ENCODE peak calls at places on chromosomes 12 and 14, in nine cellular contexts. F is HCEC 1CT; U is T47D; Q is activated T-cell treated with anti-CD3 and anti-CD28 coated beads, Interleukin-2, amount 50 U/mL, for 72 hours; D is ecto neural progenitor cell; H is tibial artery; C is stimulated activated CD4-positive, alpha-beta T cell treated with anti-CD3 and anti-CD28 coated beads, Interleukin-1b, Interleukin-23, amount 100 ng/mL, for 4 hours; P is PC-9; B is activated CD4-positive, alpha-beta T cell treated with anti-CD3 and anti-CD28 coated beads, Interleukin-2, amount 50 U/mL, for 1 hour. M is an unnamed sample.

GRCh38 chr12:13713746-13714400 is 267.5 kb downstream of the GRIN2B start:
- DNase-seq in F (no peak), U (no peak), Q (no peak), D (no peak), H (no peak), C (no peak), P (no peak), B (no peak), M (no peak)

GRCh38 chr12:15603461-15604085 is 185.6 kb downstream of the EPS8 start:
- DNase-seq in F (no peak), U (no peak), Q (no peak), D (no peak), H (no peak), C (no peak), P (no peak), B (no peak), M (no peak)

GRCh38 chr14:72855913-72856312 is 38.0 kb downstream of the DPF3 start:
- DNase-seq in F (no peak), U (no peak), Q (no peak), D (no peak), H (no peak), C (no peak), P (no peak), B (no peak), M (no peak)

GRCh38 chr14:23345987-23346692 is 6.5 kb downstream of the SLC22A17 start:
- DNase-seq in F (no peak), U (no peak), Q (no peak), D (peak; percentile 42), H (no peak), C (no peak), P (no peak), B (no peak), M (no peak)

GRCh38 chr14:99757331-99758070 is 35.7 kb upstream of the EML1 start:
- DNase-seq in F (peak; percentile 99), U (no peak), Q (no peak), D (no peak), H (peak; percentile 19), C (no peak), P (peak; percentile 91), B (no peak), M (peak; percentile 93)

GRCh38 chr12:131919366-131920156 is 9.5 kb upstream of the PUS1 start:
- DNase-seq in F (no peak), U (no peak), Q (no peak), D (no peak), H (no peak), C (no peak), P (no peak), B (no peak), M (no peak)

GRCh38 chr14:80426686-80427085 is 215.4 kb upstream of the DIO2 start:
- DNase-seq in F (peak; percentile 61), U (no peak), Q (no peak), D (no peak), H (no peak), C (no peak), P (peak; percentile 44), B (no peak), M (no peak)

GRCh38 chr12:118342115-118342514 is 30.6 kb downstream of the TAOK3 start:
- DNase-seq in F (no peak), U (no peak), Q (no peak), D (no peak), H (no peak), C (no peak), P (no peak), B (no peak), M (no peak)

GRCh38 chr12:9707864-9708808 is 24.8 kb downstream of the CLECL1 start:
- DNase-seq in F (peak; percentile 53), U (peak; percentile 42), Q (peak; percentile 66), D (peak; percentile 67), H (peak; percentile 31), C (peak; percentile 45), P (no peak), B (peak; percentile 65), M (no peak)

GRCh38 chr12:83018063-83018462 is 331.4 kb downstream of the TMTC2 start:
- DNase-seq in F (no peak), U (no peak), Q (no peak), D (no peak), H (no peak), C (no peak), P (no peak), B (no peak), M (no peak)

GRCh38 chr12:123754041-123754757 is 7.9 kb upstream of the DNAH10 start:
- DNase-seq in F (no peak), U (peak; percentile 9), Q (no peak), D (no peak), H (no peak), C (no peak), P (no peak), B (no peak), M (no peak)

GRCh38 chr14:91963465-91963864 is 16.0 kb upstream of the FBLN5 start:
- DNase-seq in F (peak; percentile 68), U (no peak), Q (no peak), D (no peak), H (no peak), C (no peak), P (no peak), B (no peak), M (no peak)

GRCh38 chr12:111045941-111046340 is 125.6 kb upstream of the MYL2 start:
- DNase-seq in F (no peak), U (no peak), Q (no peak), D (no peak), H (no peak), C (no peak), P (no peak), B (no peak), M (no peak)

GRCh38 chr12:51424662-51425539 is at the start of gene SLC4A8:
- DNase-seq in F (peak; percentile 82), U (peak; percentile 86), Q (peak; percentile 90), D (peak; percentile 100), H (peak; percentile 48), C (peak; percentile 62), P (no peak), B (peak; percentile 63), M (no peak)

GRCh38 chr12:4997939-4998338 is 45.7 kb upstream of the KCNA5 start:
- DNase-seq in F (peak; percentile 53), U (no peak), Q (no peak), D (no peak), H (peak; percentile 84), C (no peak), P (no peak), B (no peak), M (peak; percentile 44)

GRCh38 chr12:25121916-25122315 is 73.0 kb downstream of the DNAI7 start:
- DNase-seq in F (peak; percentile 36), U (no peak), Q (no peak), D (no peak), H (no peak), C (no peak), P (no peak), B (no peak), M (no peak)

GRCh38 chr12:16610743-16611142 is 4.8 kb upstream of the LMO3 start:
- DNase-seq in F (no peak), U (no peak), Q (no peak), D (no peak), H (no peak), C (no peak), P (no peak), B (no peak), M (no peak)

GRCh38 chr12:47591387-47591786 is 114.4 kb downstream of the RPAP3 start:
- DNase-seq in F (no peak), U (no peak), Q (no peak), D (no peak), H (no peak), C (no peak), P (no peak), B (no peak), M (no peak)

GRCh38 chr12:109697877-109698468 is 15.7 kb upstream of the FAM222A start:
- DNase-seq in F (no peak), U (no peak), Q (no peak), D (no peak), H (no peak), C (no peak), P (no peak), B (no peak), M (no peak)

GRCh38 chr12:116736962-116737773 is 701 bp downstream of the SPRING1 start:
- DNase-seq in F (peak; percentile 3), U (no peak), Q (peak; percentile 10), D (peak; percentile 66), H (no peak), C (peak; percentile 4), P (no peak), B (no peak), M (no peak)

GRCh38 chr12:48865441-48866290 is at the start of gene RND1:
- DNase-seq in F (peak; percentile 82), U (peak; percentile 98), Q (peak; percentile 91), D (peak; percentile 97), H (peak; percentile 92), C (peak; percentile 64), P (peak; percentile 83), B (peak; percentile 78), M (peak; percentile 21)

GRCh38 chr14:63452796-63453195 is 90.4 kb downstream of the PPP2R5E start:
- DNase-seq in F (no peak), U (no peak), Q (no peak), D (no peak), H (no peak), C (no peak), P (no peak), B (no peak), M (no peak)